ENCODE peak calls at places on chromosomes 2 and 18, in eight cellular contexts. Z is endodermal cell, P is GM10248, A is cardiac fibroblast, I is GM12865, L is brain microvascular endothelial cell, U is fibroblast of the aortic adventitia, X is endothelial cell. G is an unnamed sample.

GRCh38 chr2:22942441-22942840 is 442.5 kb upstream of the KLHL29 start:
- DNase-seq in Z (no peak), P (no peak), A (no peak), I (no peak), L (no peak), U (no peak), X (no peak), G (no peak)

GRCh38 chr2:65710356-65710755 is 278.0 kb upstream of the SPRED2 start:
- DNase-seq in Z (no peak), P (no peak), A (no peak), I (no peak), L (no peak), U (no peak), X (no peak), G (no peak)

GRCh38 chr18:64131314-64131713 is 17.6 kb downstream of the LINC00305 start:
- DNase-seq in Z (no peak), P (no peak), A (no peak), I (no peak), L (no peak), U (no peak), X (no peak), G (no peak)

GRCh38 chr2:239436076-239436475 is 35.3 kb upstream of the HDAC4 start:
- DNase-seq in Z (peak; percentile 57), P (no peak), A (no peak), I (no peak), L (no peak), U (no peak), X (no peak), G (no peak)

GRCh38 chr2:206920936-206921335 is 18.4 kb upstream of the CPO start:
- DNase-seq in Z (no peak), P (no peak), A (peak; percentile 27), I (no peak), L (no peak), U (no peak), X (no peak), G (no peak)

GRCh38 chr18:54607213-54607934 is 16.3 kb downstream of the DYNAP start:
- DNase-seq in Z (peak; percentile 54), P (no peak), A (peak; percentile 13), I (no peak), L (no peak), U (peak; percentile 2), X (no peak), G (no peak)

GRCh38 chr2:131673400-131674173 is 145.9 kb downstream of the CCDC74A start:
- DNase-seq in Z (peak; percentile 94), P (peak; percentile 70), A (peak; percentile 72), I (peak; percentile 78), L (peak; percentile 54), U (peak; percentile 55), X (peak; percentile 86), G (peak; percentile 87)

GRCh38 chr2:15588329-15588919 is 3.2 kb upstream of the DDX1 start:
- DNase-seq in Z (peak; percentile 87), P (peak; percentile 32), A (peak; percentile 74), I (peak; percentile 26), L (peak; percentile 68), U (peak; percentile 59), X (peak; percentile 80), G (peak; percentile 82)

DNA sequence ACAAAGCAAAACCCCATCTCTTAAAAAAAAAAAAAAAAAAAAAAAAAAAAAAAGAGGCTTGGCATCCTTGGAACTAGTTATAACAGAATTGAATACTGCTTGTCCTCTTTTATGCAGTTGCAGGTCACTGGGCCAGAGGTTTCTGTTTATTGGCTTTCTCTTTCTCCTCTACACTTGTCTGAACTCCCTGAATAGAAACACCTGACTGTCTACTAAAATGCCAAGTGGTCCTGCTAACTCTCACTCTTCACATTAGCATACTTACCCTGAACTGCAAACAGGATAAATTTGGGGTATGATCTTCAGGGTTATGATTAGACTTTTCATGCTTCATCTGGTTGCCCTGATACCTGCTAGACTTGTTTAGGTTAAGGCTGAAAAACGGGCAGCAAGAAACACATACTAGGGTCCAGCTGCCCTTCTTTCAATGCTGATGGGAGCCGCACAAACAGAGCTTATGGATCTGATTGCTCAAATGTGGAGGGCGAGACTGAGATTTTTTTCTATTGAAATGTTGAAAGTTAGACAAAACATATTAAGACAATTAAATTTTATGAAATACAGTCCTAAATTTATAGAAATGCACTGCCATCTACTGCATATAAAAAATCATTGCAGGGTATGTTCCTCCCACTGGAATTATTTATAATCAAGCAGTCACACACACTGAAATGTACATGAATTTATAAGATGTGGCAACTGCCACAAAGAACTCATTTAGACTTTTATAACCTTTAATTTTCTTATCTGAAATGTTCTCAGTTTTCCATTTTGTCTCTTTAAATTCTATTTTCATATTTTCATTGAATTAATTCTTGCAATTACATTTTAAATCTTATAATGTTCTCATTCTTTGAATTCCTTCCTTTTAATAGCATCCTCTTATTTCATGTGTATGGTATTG is 40.8 kb downstream of the GTF3C3 start:
- DNase-seq in Z (no peak), P (no peak), A (peak; percentile 57), I (no peak), L (no peak), U (peak; percentile 79), X (no peak), G (no peak)
- TF ChIP-seq CTCF in Z (peak; percentile 57), P (peak; percentile 25), A (peak; percentile 35), I (no peak), L (peak; percentile 7), U (peak; percentile 54), X (peak; percentile 52), G (no peak)

GRCh38 chr2:119352357-119352756 is 14.3 kb downstream of the C2orf76 start:
- DNase-seq in Z (peak; percentile 62), P (peak; percentile 58), A (no peak), I (peak; percentile 92), L (no peak), U (peak; percentile 5), X (no peak), G (no peak)

GRCh38 chr2:119354860-119355259 is 11.8 kb downstream of the C2orf76 start:
- DNase-seq in Z (no peak), P (no peak), A (no peak), I (no peak), L (no peak), U (no peak), X (no peak), G (no peak)

GRCh38 chr2:119349289-119349688 is 17.3 kb downstream of the C2orf76 start:
- DNase-seq in Z (no peak), P (no peak), A (no peak), I (no peak), L (no peak), U (no peak), X (no peak), G (no peak)

DNA sequence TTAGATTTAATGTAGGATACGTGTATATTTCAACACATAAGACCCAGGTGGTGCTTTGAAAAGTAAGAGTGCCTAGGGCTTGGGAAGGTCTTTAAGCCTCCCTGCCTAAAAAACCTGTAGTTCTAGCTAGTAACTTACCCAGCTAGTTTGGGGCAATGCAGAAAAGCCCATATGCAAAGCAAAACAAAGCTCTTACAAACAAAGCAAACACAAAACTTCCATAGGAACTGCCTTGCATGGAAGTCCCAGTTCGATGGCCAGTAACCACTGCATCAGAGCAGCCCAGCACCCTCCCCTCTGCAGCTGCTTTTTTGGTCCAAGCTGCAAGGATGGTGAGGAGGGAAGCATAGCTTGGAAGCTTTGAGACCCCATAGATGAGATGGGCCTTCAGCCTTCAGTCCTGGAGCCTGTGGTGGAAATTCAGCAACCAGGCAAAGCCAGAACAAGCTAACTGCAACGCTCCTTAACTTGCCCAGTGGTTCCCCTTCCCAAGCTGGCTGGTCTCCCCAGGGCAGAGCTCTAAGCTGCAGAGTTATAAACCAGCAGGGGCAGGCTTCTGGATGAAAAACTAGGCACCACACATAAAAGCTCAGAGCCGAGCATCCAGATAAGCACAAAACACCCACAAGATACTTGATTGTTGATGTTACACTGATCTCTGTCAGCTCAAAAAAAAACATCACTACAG is 16.2 kb downstream of the C2orf76 start:
- DNase-seq in Z (peak; percentile 72), P (no peak), A (no peak), I (no peak), L (no peak), U (no peak), X (no peak), G (peak; percentile 19)
- TF ChIP-seq CTCF in Z (peak; percentile 65), P (no peak), A (no peak), I (no peak), L (peak; percentile 18), U (no peak), X (no peak), G (no peak)

GRCh38 chr2:83874066-83874465 is 585.0 kb downstream of the SUCLG1 start:
- DNase-seq in Z (no peak), P (no peak), A (no peak), I (no peak), L (no peak), U (no peak), X (no peak), G (no peak)

GRCh38 chr2:83879127-83879526 is 580.0 kb downstream of the SUCLG1 start:
- DNase-seq in Z (no peak), P (no peak), A (no peak), I (no peak), L (no peak), U (no peak), X (no peak), G (no peak)

GRCh38 chr2:83873110-83873509 is 586.0 kb downstream of the SUCLG1 start:
- DNase-seq in Z (no peak), P (no peak), A (no peak), I (no peak), L (no peak), U (no peak), X (no peak), G (no peak)

GRCh38 chr2:83874712-83875430 is 584.2 kb downstream of the SUCLG1 start:
- DNase-seq in Z (peak; percentile 69), P (no peak), A (no peak), I (no peak), L (no peak), U (no peak), X (no peak), G (no peak)
- TF ChIP-seq CTCF in Z (peak; percentile 32), P (no peak), A (no peak), I (no peak), L (no peak), U (no peak), X (no peak), G (no peak)

GRCh38 chr2:237437566-237437965 is 23.6 kb upstream of the COL6A3 start:
- DNase-seq in Z (no peak), P (no peak), A (no peak), I (no peak), L (no peak), U (no peak), X (no peak), G (no peak)

GRCh38 chr2:237434916-237435315 is 21.0 kb upstream of the COL6A3 start:
- DNase-seq in Z (no peak), P (no peak), A (peak; percentile 86), I (peak; percentile 65), L (peak; percentile 97), U (no peak), X (no peak), G (no peak)

GRCh38 chr2:237438082-237438925 is 24.3 kb upstream of the COL6A3 start:
- DNase-seq in Z (peak; percentile 82), P (no peak), A (no peak), I (peak; percentile 50), L (peak; percentile 54), U (no peak), X (no peak), G (no peak)

GRCh38 chr2:237433920-237434319 is 20.0 kb upstream of the COL6A3 start:
- DNase-seq in Z (no peak), P (no peak), A (no peak), I (no peak), L (no peak), U (no peak), X (no peak), G (no peak)

DNA sequence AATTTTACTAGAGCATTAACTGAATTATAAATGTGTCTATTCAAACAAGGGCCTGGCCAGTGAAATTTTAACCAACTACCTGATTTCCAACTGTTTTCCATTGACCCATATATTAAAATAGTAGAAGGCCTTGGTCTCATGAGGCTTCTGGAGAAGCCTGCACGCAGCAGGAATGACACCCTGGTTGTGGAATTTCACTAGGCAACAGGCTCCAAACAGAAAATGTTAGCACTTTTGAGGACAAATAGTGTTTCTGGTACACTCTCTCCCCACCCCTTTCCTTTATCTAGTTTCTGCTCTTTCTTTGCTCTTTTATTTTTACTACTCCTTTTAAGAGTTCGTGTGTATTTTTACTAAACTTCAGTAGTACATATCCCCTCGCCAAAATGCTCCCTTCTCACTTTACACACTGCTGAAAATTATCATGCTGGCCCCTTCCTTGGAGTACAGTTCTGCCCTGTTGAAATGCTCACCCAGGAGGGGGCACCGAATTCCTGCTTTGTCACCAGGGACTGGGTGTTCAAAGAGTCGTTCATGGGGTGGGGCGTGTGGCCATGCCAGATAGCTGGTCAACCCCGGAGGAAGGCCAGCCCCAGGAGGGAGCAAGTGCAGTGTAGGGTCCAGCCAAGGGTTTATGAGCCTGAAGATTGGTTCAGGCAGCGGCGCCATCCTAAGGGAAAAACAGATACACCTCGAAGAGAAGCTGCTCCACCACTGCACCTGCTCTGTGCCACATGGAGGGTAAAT is 22.1 kb upstream of the COL6A3 start:
- DNase-seq in Z (no peak), P (no peak), A (peak; percentile 92), I (no peak), L (peak; percentile 95), U (peak; percentile 83), X (no peak), G (no peak)
- TF ChIP-seq CTCF in Z (no peak), P (no peak), A (no peak), I (no peak), L (peak; percentile 16), U (no peak), X (no peak), G (no peak)